ENCODE peak calls at places on chromosomes 4 and X, in nine cellular contexts. Y is IMR-90; V is CD8-positive, alpha-beta T cell; T is upper lobe of left lung; N is Caco-2; O is kidney epithelial cell; F is brain microvascular endothelial cell; W is SK-N-SH; C is HepG2. Z is an unnamed sample.

GRCh38 chr4:40423735-40424134 is 88.6 kb downstream of the CHRNA9 start:
- DNase-seq in T (no peak), C (no peak), F (no peak), V (no peak), N (no peak), W (no peak), Y (peak; percentile 58), O (no peak), Z (no peak)

GRCh38 chrX:120453985-120454384 is 15.1 kb downstream of the LAMP2 start:
- DNase-seq in C (no peak), F (peak; percentile 49), Y (no peak), W (no peak), T (no peak), V (no peak), O (no peak), N (no peak), Z (no peak)

GRCh38 chrX:9758239-9758638 is 7.4 kb downstream of the GPR143 start:
- DNase-seq in N (no peak), O (no peak), F (no peak), W (no peak), C (no peak), Y (no peak), V (no peak), T (no peak), Z (no peak)

GRCh38 chr4:163649557-163650091 is 155.1 kb downstream of the TMA16 start:
- DNase-seq in T (no peak), C (no peak), F (no peak), O (no peak), W (no peak), N (no peak), V (no peak), Y (no peak), Z (no peak)

GRCh38 chr4:10623241-10623640 is 61.3 kb downstream of the CLNK start:
- DNase-seq in T (no peak), C (no peak), O (no peak), F (peak; percentile 52), Y (peak; percentile 76), W (no peak), V (no peak), N (no peak), Z (no peak)

GRCh38 chr4:75490155-75490554 is 24.0 kb downstream of the RCHY1 start:
- DNase-seq in T (no peak), C (no peak), Y (peak; percentile 65), O (no peak), W (no peak), F (no peak), N (no peak), V (no peak), Z (no peak)

GRCh38 chr4:88757067-88757466 is 59.4 kb upstream of the NAP1L5 start:
- DNase-seq in O (no peak), T (no peak), W (no peak), N (no peak), F (no peak), Y (peak; percentile 34), V (no peak), C (no peak), Z (no peak)

GRCh38 chr4:16083217-16084191 is at the start of gene PROM1:
- DNase-seq in C (peak; percentile 3), T (peak; percentile 82), W (peak; percentile 81), O (no peak), V (no peak), F (no peak), N (peak; percentile 85), Y (no peak), Z (no peak)

GRCh38 chr4:15034071-15034764 is 31.9 kb downstream of the CPEB2 start:
- DNase-seq in C (no peak), W (no peak), T (no peak), O (no peak), Y (peak; percentile 68), V (no peak), N (no peak), F (peak; percentile 77), Z (no peak)

GRCh38 chrX:2710496-2710895 is 19.4 kb downstream of the CD99 start:
- DNase-seq in N (peak; percentile 54), F (peak; percentile 63), Y (no peak), O (no peak), W (no peak), V (no peak), C (no peak), T (no peak), Z (no peak)

GRCh38 chrX:22097295-22097694 is 65.2 kb downstream of the PHEX start:
- DNase-seq in Y (peak; percentile 92), N (no peak), F (no peak), O (peak; percentile 39), W (no peak), V (no peak), C (no peak), T (no peak), Z (no peak)

GRCh38 chr4:53490965-53491622 is 100.2 kb downstream of the LNX1 start:
- DNase-seq in C (peak; percentile 40), O (no peak), V (no peak), Y (peak; percentile 93), W (peak; percentile 50), N (peak; percentile 49), T (no peak), F (peak; percentile 84), Z (no peak)

GRCh38 chrX:76279007-76279406 is 106.1 kb downstream of the PBDC1 start:
- DNase-seq in Y (peak; percentile 47), C (peak; percentile 37), V (peak; percentile 25), N (peak; percentile 44), F (peak; percentile 39), O (peak; percentile 1), T (no peak), W (peak; percentile 47), Z (no peak)

GRCh38 chr4:36304138-36304681 is 22.8 kb downstream of the DTHD1 start:
- DNase-seq in N (no peak), Y (no peak), O (no peak), W (no peak), C (no peak), F (no peak), T (no peak), V (no peak), Z (no peak)

GRCh38 chr4:36308150-36308549 is 26.7 kb downstream of the DTHD1 start:
- DNase-seq in T (no peak), W (no peak), C (no peak), V (no peak), F (no peak), Y (no peak), O (no peak), N (no peak), Z (no peak)

DNA sequence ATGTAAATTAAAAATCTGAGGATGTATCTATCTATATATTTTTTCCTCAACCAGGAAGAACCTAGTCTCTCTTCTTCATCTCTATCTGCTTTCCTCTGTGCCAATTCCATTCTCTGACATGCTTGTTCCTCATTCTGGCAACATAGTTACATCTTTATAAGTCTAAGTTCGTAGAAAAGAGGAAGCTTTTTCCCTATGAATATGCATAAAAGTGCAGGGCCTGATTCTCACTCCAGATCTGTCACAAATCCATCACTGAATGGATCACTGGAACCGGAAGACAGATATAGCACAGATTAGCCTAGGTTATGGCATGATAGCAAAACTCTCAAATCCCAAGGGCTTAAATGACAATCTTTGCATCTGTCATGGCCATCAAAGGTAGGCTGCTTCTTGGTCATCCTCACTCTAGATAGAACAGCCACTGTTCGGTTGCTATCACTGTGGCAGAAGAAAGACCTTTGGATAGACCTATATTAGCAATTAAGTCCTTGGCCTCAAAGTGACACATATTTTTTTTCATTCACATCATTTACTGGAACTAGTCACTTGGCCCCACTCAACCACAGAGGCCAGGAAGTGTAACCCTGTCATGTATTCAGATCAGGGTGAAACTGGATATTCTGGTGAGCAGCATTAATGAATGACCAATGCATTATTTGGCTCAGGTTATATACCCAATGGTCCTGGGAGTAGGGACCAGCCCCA is 22.2 kb downstream of the DTHD1 start:
- DNase-seq in O (no peak), N (no peak), Y (no peak), C (no peak), T (no peak), V (no peak), F (no peak), W (no peak), Z (no peak)
- TF ChIP-seq CTCF in O (no peak), N (no peak), Y (no peak), C (no peak), T (no peak), V (no peak), F (no peak), W (no peak), Z (no peak)

GRCh38 chr4:31442236-31442635 is 722.1 kb downstream of the PCDH7 start:
- DNase-seq in Y (no peak), F (no peak), W (no peak), T (no peak), V (no peak), N (peak; percentile 40), O (no peak), C (peak; percentile 1), Z (no peak)
- TF ChIP-seq CTCF in Y (no peak), F (no peak), W (no peak), T (no peak), V (no peak), N (no peak), O (no peak), C (peak; percentile 11), Z (no peak)

GRCh38 chr4:117447925-117448324 is 362.5 kb upstream of the TRAM1L1 start:
- DNase-seq in C (peak; percentile 12), V (no peak), Y (no peak), F (no peak), O (no peak), W (no peak), T (no peak), N (no peak), Z (no peak)
- TF ChIP-seq CTCF in C (peak; percentile 41), V (no peak), Y (no peak), F (peak; percentile 38), O (peak; percentile 21), W (peak; percentile 55), T (no peak), N (peak; percentile 19), Z (no peak)

GRCh38 chr4:153137168-153137567 is 67.1 kb upstream of the TRIM2 start:
- DNase-seq in N (no peak), F (peak; percentile 83), Y (peak; percentile 83), O (no peak), T (no peak), C (no peak), V (no peak), W (no peak), Z (no peak)

GRCh38 chr4:153127773-153128494 is 76.3 kb upstream of the TRIM2 start:
- DNase-seq in V (peak; percentile 80), F (peak; percentile 90), Y (peak; percentile 77), W (peak; percentile 80), T (peak; percentile 22), O (no peak), N (peak; percentile 77), C (peak; percentile 67), Z (peak; percentile 96)

GRCh38 chr4:153126137-153126536 is 78.1 kb upstream of the TRIM2 start:
- DNase-seq in C (no peak), V (no peak), T (no peak), W (no peak), Y (peak; percentile 28), N (no peak), F (no peak), O (no peak), Z (no peak)

DNA sequence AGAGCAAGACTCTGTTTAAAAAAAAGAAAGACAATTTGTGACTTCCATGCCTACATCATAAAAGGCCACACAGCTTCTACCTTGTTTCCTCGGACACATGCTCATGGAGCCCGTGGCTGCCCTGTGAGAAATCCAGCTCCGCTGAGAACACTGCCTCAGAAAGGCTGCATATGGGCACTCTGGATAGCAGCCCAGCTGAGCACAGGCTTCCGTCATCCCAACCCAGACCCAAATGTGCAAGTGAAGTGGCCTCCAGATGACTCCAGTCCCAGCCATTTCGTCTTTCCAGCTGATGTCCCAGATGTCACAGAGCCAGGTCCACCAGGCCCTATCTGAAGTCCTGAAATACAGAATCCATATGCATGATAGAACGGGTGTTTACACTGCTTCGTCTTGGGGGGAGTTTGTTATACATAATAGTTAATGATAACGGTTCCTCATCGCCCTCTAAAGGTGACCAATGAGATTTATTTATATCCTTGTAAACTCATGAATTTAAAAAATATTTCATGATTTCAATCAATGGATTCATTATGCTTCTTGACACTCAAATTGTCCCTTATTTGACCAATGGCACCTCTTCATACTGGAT is 72.7 kb upstream of the TRIM2 start:
- DNase-seq in F (no peak), V (no peak), W (no peak), T (no peak), O (no peak), C (no peak), Y (no peak), N (no peak), Z (no peak)
- TF ChIP-seq CTCF in F (peak; percentile 30), V (peak; percentile 27), W (peak; percentile 43), T (no peak), O (peak; percentile 6), C (no peak), Y (peak; percentile 25), N (no peak), Z (no peak)